ENCODE peak calls at places on chromosome 10, in four cellular contexts. One of them, this sample, is unnamed.

GRCh38 chr10:113087082-113088029 is 137.3 kb downstream of the TCF7L2 start:
- DNase-seq in GM12891: no peak
- DNase-seq in A549: peak; percentile 98
- DNase-seq in prostate gland: no peak
- DNase-seq in this sample: peak; percentile 75

GRCh38 chr10:132859084-132859855 is 73.3 kb upstream of the NKX6-2 start:
- DNase-seq in GM12891: no peak
- DNase-seq in A549: no peak
- DNase-seq in prostate gland: no peak
- DNase-seq in this sample: no peak

GRCh38 chr10:86969421-86970041 is 1.2 kb downstream of the ADIRF start:
- DNase-seq in GM12891: no peak
- DNase-seq in A549: no peak
- DNase-seq in prostate gland: no peak
- DNase-seq in this sample: no peak

GRCh38 chr10:121654021-121654545 is 55.8 kb upstream of the FGFR2 start:
- DNase-seq in GM12891: no peak
- DNase-seq in A549: no peak
- DNase-seq in prostate gland: no peak
- DNase-seq in this sample: no peak

GRCh38 chr10:88404133-88404532 is 179.0 kb downstream of the RNLS start:
- DNase-seq in GM12891: no peak
- DNase-seq in A549: no peak
- DNase-seq in prostate gland: no peak
- DNase-seq in this sample: no peak

GRCh38 chr10:90319188-90319914 is 538.5 kb downstream of the HTR7 start:
- DNase-seq in GM12891: no peak
- DNase-seq in A549: peak; percentile 73
- DNase-seq in prostate gland: no peak
- DNase-seq in this sample: peak; percentile 59

GRCh38 chr10:51291961-51292360 is 217.7 kb downstream of the PRKG1 start:
- DNase-seq in GM12891: no peak
- DNase-seq in A549: no peak
- DNase-seq in prostate gland: no peak
- DNase-seq in this sample: no peak

GRCh38 chr10:130786365-130786966 is 525.1 kb downstream of the TCERG1L start:
- DNase-seq in GM12891: no peak
- DNase-seq in A549: no peak
- DNase-seq in prostate gland: no peak
- DNase-seq in this sample: no peak

GRCh38 chr10:110221721-110222261 is 14.4 kb downstream of the MXI1 start:
- DNase-seq in GM12891: peak; percentile 48
- DNase-seq in A549: peak; percentile 68
- DNase-seq in prostate gland: peak; percentile 44
- DNase-seq in this sample: peak; percentile 83

GRCh38 chr10:49628599-49628998 is 14.8 kb downstream of the CHAT start:
- DNase-seq in GM12891: no peak
- DNase-seq in A549: no peak
- DNase-seq in prostate gland: no peak
- DNase-seq in this sample: no peak

GRCh38 chr10:98170249-98171117 is 36.0 kb downstream of the R3HCC1L start:
- DNase-seq in GM12891: no peak
- DNase-seq in A549: peak; percentile 61
- DNase-seq in prostate gland: peak; percentile 49
- DNase-seq in this sample: peak; percentile 22

GRCh38 chr10:112951349-112952281 is 1.6 kb downstream of the TCF7L2 start:
- DNase-seq in GM12891: no peak
- DNase-seq in A549: peak; percentile 91
- DNase-seq in prostate gland: peak; percentile 46
- DNase-seq in this sample: peak; percentile 51

GRCh38 chr10:124740374-124741280 is 3.6 kb downstream of the FAM53B start:
- DNase-seq in GM12891: no peak
- DNase-seq in A549: no peak
- DNase-seq in prostate gland: peak; percentile 45
- DNase-seq in this sample: no peak

GRCh38 chr10:34280599-34281374 is 534.3 kb downstream of the PARD3 start:
- DNase-seq in GM12891: no peak
- DNase-seq in A549: peak; percentile 77
- DNase-seq in prostate gland: peak; percentile 64
- DNase-seq in this sample: peak; percentile 28

GRCh38 chr10:60171436-60172013 is 218.2 kb downstream of the ANK3 start:
- DNase-seq in GM12891: no peak
- DNase-seq in A549: peak; percentile 65
- DNase-seq in prostate gland: no peak
- DNase-seq in this sample: no peak

GRCh38 chr10:78457804-78458483 is 424.3 kb downstream of the RPS24 start:
- DNase-seq in GM12891: no peak
- DNase-seq in A549: peak; percentile 44
- DNase-seq in prostate gland: no peak
- DNase-seq in this sample: peak; percentile 61

GRCh38 chr10:69791812-69792211 is 9.9 kb upstream of the COL13A1 start:
- DNase-seq in GM12891: no peak
- DNase-seq in A549: no peak
- DNase-seq in prostate gland: no peak
- DNase-seq in this sample: no peak

GRCh38 chr10:49089152-49089788 is 26.1 kb downstream of the VSTM4 start:
- DNase-seq in GM12891: no peak
- DNase-seq in A549: no peak
- DNase-seq in prostate gland: no peak
- DNase-seq in this sample: no peak

GRCh38 chr10:63331586-63331985 is 134.2 kb downstream of the JMJD1C start:
- DNase-seq in GM12891: no peak
- DNase-seq in A549: no peak
- DNase-seq in prostate gland: no peak
- DNase-seq in this sample: no peak

GRCh38 chr10:62512732-62513475 is 138.7 kb downstream of the ZNF365 start:
- DNase-seq in GM12891: no peak
- DNase-seq in A549: peak; percentile 26
- DNase-seq in prostate gland: no peak
- DNase-seq in this sample: no peak

GRCh38 chr10:69360485-69361302 is 56.0 kb downstream of the TACR2 start:
- DNase-seq in GM12891: no peak
- DNase-seq in A549: peak; percentile 83
- DNase-seq in prostate gland: peak; percentile 95
- DNase-seq in this sample: peak; percentile 87

GRCh38 chr10:1569208-1569607 is 168.1 kb downstream of the ADARB2 start:
- DNase-seq in GM12891: no peak
- DNase-seq in A549: no peak
- DNase-seq in prostate gland: no peak
- DNase-seq in this sample: no peak

GRCh38 chr10:1058017-1058416 is 1.8 kb downstream of the WDR37 start:
- DNase-seq in GM12891: no peak
- DNase-seq in A549: no peak
- DNase-seq in prostate gland: no peak
- DNase-seq in this sample: no peak

GRCh38 chr10:29370612-29371092 is 81.8 kb downstream of the LYZL1 start:
- DNase-seq in GM12891: no peak
- DNase-seq in A549: no peak
- DNase-seq in prostate gland: no peak
- DNase-seq in this sample: no peak

GRCh38 chr10:124898493-124898892 is 43.4 kb upstream of the ZRANB1 start:
- DNase-seq in GM12891: no peak
- DNase-seq in A549: no peak
- DNase-seq in prostate gland: no peak
- DNase-seq in this sample: no peak

GRCh38 chr10:3747984-3748383 is 37.0 kb downstream of the KLF6 start:
- DNase-seq in GM12891: no peak
- DNase-seq in A549: no peak
- DNase-seq in prostate gland: peak; percentile 65
- DNase-seq in this sample: no peak

GRCh38 chr10:14603539-14604102 is 171.1 kb downstream of the FAM107B start:
- DNase-seq in GM12891: peak; percentile 16
- DNase-seq in A549: no peak
- DNase-seq in prostate gland: no peak
- DNase-seq in this sample: no peak

GRCh38 chr10:15222511-15222910 is 54.0 kb upstream of the NMT2 start:
- DNase-seq in GM12891: no peak
- DNase-seq in A549: no peak
- DNase-seq in prostate gland: no peak
- DNase-seq in this sample: no peak

GRCh38 chr10:22321831-22322662 is 1.1 kb downstream of the BMI1 start:
- DNase-seq in GM12891: no peak
- DNase-seq in A549: peak; percentile 32
- DNase-seq in prostate gland: no peak
- DNase-seq in this sample: no peak

GRCh38 chr10:6173203-6173602 is 29.5 kb upstream of the PFKFB3 start:
- DNase-seq in GM12891: no peak
- DNase-seq in A549: peak; percentile 50
- DNase-seq in prostate gland: no peak
- DNase-seq in this sample: no peak

GRCh38 chr10:125189162-125189561 is 28.8 kb upstream of the CTBP2 start:
- DNase-seq in GM12891: no peak
- DNase-seq in A549: no peak
- DNase-seq in prostate gland: no peak
- DNase-seq in this sample: no peak

GRCh38 chr10:52965489-52965888 is 192.9 kb upstream of the MBL2 start:
- DNase-seq in GM12891: no peak
- DNase-seq in A549: no peak
- DNase-seq in prostate gland: no peak
- DNase-seq in this sample: no peak

GRCh38 chr10:101695404-101695732 is 398 bp upstream of the FBXW4 start:
- DNase-seq in GM12891: no peak
- DNase-seq in A549: no peak
- DNase-seq in prostate gland: no peak
- DNase-seq in this sample: no peak

GRCh38 chr10:101694056-101694673 is 805 bp downstream of the FBXW4 start:
- DNase-seq in GM12891: peak; percentile 46
- DNase-seq in A549: peak; percentile 76
- DNase-seq in prostate gland: peak; percentile 60
- DNase-seq in this sample: peak; percentile 40

GRCh38 chr10:101693701-101694055 is 1.3 kb downstream of the FBXW4 start:
- DNase-seq in GM12891: no peak
- DNase-seq in A549: peak; percentile 61
- DNase-seq in prostate gland: peak; percentile 8
- DNase-seq in this sample: peak; percentile 34

GRCh38 chr10:101696632-101697031 is 1.7 kb upstream of the FBXW4 start:
- DNase-seq in GM12891: no peak
- DNase-seq in A549: no peak
- DNase-seq in prostate gland: no peak
- DNase-seq in this sample: no peak

DNA sequence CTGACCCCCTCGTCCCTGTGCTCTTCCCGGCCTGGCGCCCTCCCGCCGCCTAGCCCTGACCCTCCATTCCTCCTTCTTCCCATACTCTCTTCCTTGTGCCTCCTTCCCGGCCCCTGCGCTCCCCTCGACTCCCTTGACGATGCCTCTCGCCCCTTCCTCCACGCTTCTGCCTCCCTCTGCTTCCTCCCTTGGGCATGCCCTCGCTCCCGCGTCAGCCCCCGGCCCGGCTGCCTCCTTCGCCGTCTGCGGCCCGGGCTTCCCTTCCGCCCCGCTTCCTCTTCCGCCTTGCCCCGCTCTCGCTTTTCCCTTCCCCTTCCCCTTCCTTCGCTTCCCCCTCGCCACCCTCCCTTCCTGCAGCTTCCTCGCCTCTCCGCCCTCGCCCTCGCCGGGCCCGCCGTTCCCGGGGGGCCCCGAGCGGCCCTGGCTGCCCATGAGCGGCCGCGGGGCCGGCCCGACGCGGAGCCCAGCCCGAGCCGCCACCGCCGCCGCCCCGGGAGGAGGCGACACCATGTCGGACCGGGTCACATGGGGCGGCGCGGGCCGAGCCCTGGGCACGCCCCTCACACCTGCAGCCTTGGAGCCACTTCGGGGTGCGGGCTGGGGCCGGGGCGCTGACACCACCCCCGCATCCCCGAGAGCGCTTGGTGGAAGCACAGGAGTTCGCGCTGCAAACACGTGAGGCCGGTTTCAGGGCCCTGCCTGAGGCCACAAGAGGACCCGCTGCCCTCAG is at the start of gene FBXW4:
- DNase-seq in GM12891: peak; percentile 81
- DNase-seq in A549: peak; percentile 61
- DNase-seq in prostate gland: peak; percentile 41
- DNase-seq in this sample: peak; percentile 32
- TF ChIP-seq POLR2A in GM12891: peak; percentile 61
- TF ChIP-seq POLR2A in A549: peak; percentile 77
- TF ChIP-seq POLR2A in prostate gland: peak; percentile 40
- TF ChIP-seq POLR2A in this sample: peak; percentile 84

GRCh38 chr10:102744374-102745051 is 765 bp downstream of the WBP1L start:
- DNase-seq in GM12891: no peak
- DNase-seq in A549: no peak
- DNase-seq in prostate gland: no peak
- DNase-seq in this sample: no peak
- TF ChIP-seq POLR2A in GM12891: peak; percentile 72
- TF ChIP-seq POLR2A in A549: no peak
- TF ChIP-seq POLR2A in prostate gland: no peak
- TF ChIP-seq POLR2A in this sample: no peak

DNA sequence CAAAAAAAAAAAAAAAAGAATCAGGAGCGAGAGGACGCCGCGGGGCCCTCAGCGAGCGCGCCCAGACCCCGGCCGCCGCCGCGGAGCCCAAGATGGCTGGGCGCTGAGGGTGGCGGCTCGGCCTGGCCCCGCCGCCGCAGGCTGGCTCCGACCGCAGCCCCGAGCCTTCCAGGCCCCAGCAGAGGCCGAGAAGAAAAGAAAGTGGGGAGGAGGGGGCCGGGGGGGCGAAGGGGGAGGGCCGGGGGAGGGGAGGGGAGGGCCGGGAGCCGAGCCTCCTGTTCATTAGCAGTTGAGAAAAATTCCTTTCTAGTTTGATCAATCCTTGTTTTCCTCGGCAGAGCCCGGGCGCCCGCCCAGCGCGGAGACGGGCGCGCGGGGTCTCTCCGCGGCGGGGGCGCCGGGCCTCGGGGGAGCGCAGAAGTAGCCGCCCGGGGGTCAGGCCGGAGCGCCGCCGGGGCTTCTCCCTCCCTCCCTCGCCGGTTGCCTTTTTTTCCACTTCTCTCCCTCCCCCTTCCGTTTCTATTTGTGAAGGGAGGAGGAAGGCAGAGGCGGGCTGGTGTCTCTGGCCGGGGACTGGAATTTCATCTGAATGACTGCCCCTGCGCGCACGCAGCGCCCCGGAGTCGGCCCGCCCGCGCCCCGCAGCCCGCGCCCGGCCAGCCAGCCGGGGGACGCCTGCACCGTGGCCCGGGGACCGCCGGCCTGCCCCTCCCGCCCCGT is 773 bp upstream of the TRIM8 start:
- DNase-seq in GM12891: no peak
- DNase-seq in A549: peak; percentile 78
- DNase-seq in prostate gland: peak; percentile 57
- DNase-seq in this sample: no peak
- TF ChIP-seq POLR2A in GM12891: no peak
- TF ChIP-seq POLR2A in A549: no peak
- TF ChIP-seq POLR2A in prostate gland: peak; percentile 77
- TF ChIP-seq POLR2A in this sample: peak; percentile 43

GRCh38 chr10:80204193-80204714 is 1.1 kb downstream of the ANXA11 start:
- DNase-seq in GM12891: no peak
- DNase-seq in A549: peak; percentile 28
- DNase-seq in prostate gland: no peak
- DNase-seq in this sample: peak; percentile 29
- TF ChIP-seq POLR2A in GM12891: no peak
- TF ChIP-seq POLR2A in A549: no peak
- TF ChIP-seq POLR2A in prostate gland: peak; percentile 58
- TF ChIP-seq POLR2A in this sample: no peak